ENCODE peak calls at places on chromosome 5, in five cellular contexts. W is HCT116, V is IMR-90, G is mucosa of descending colon, C is heart left ventricle. I is an unnamed sample. For H3K36me3 and H3K4me1, the result is how much of the 10 kb centered on the place peaks cover.

GRCh38 chr5:86679529-86679928 is 61.8 kb downstream of the COX7C start:
- DNase-seq in W (peak), V (peak), G (no peak), C (no peak), I (peak)

GRCh38 chr5:131659841-131660240 is 24.8 kb upstream of the RAPGEF6 start:
- DNase-seq in W (no peak), V (no peak), G (no peak), C (peak), I (no peak)

GRCh38 chr5:180007582-180007981 is 64.0 kb downstream of the RNF130 start:
- DNase-seq in W (no peak), V (no peak), G (no peak), C (no peak), I (no peak)

GRCh38 chr5:15234366-15234765 is 265.6 kb upstream of the FBXL7 start:
- DNase-seq in W (no peak), V (peak), G (no peak), C (no peak), I (no peak)

GRCh38 chr5:140883373-140883772 is 1.4 kb downstream of the PCDHA13 start:
- DNase-seq in W (no peak), V (no peak), G (no peak), C (no peak), I (no peak)

GRCh38 chr5:157558089-157558595 is 17.4 kb downstream of the ADAM19 start:
- DNase-seq in W (no peak), V (peak), G (no peak), C (no peak), I (no peak)

GRCh38 chr5:163571755-163572154 is 66.3 kb downstream of the MAT2B start:
- DNase-seq in W (no peak), V (peak), G (no peak), C (no peak), I (no peak)

GRCh38 chr5:74206571-74207550 is 433.7 kb downstream of the ENC1 start:
- DNase-seq in W (no peak), V (peak), G (no peak), C (peak), I (no peak)

GRCh38 chr5:106601605-106602004 is 1069.1 kb downstream of the EFNA5 start:
- DNase-seq in W (no peak), V (no peak), G (no peak), C (no peak), I (no peak)

GRCh38 chr5:131005963-131006684 is 158.9 kb downstream of the HINT1 start:
- DNase-seq in W (peak), V (no peak), G (no peak), C (no peak), I (no peak)

GRCh38 chr5:119269061-119269579 is 86.7 kb upstream of the TNFAIP8 start:
- DNase-seq in W (peak), V (peak), G (peak), C (no peak), I (peak)

GRCh38 chr5:157384971-157385709 is 74.9 kb upstream of the NIPAL4 start:
- DNase-seq in W (no peak), V (peak), G (no peak), C (no peak), I (no peak)

GRCh38 chr5:57783693-57784092 is 301.1 kb upstream of the ACTBL2 start:
- DNase-seq in W (no peak), V (no peak), G (no peak), C (no peak), I (no peak)

GRCh38 chr5:130529716-130530485 is 625.6 kb downstream of the CHSY3 start:
- DNase-seq in W (no peak), V (no peak), G (no peak), C (no peak), I (no peak)

GRCh38 chr5:139638736-139639618 is 9.2 kb upstream of the CXXC5 start:
- DNase-seq in W (no peak), V (no peak), G (no peak), C (no peak), I (no peak)

GRCh38 chr5:9058666-9059065 is 487.2 kb downstream of the SEMA5A start:
- DNase-seq in W (no peak), V (peak), G (no peak), C (no peak), I (no peak)

GRCh38 chr5:84381501-84382362 is 2.9 kb downstream of the EDIL3 start:
- DNase-seq in W (no peak), V (no peak), G (no peak), C (no peak), I (no peak)

GRCh38 chr5:1294839-1295649 is at the start of gene TERT:
- DNase-seq in W (no peak), V (no peak), G (peak), C (peak), I (no peak)

GRCh38 chr5:157245477-157245876 is 20.4 kb upstream of the CYFIP2 start:
- DNase-seq in W (no peak), V (no peak), G (no peak), C (no peak), I (no peak)

GRCh38 chr5:58135571-58136335 is 324.1 kb downstream of the PLK2 start:
- DNase-seq in W (no peak), V (peak), G (no peak), C (no peak), I (no peak)

GRCh38 chr5:157309796-157310195 is 43.9 kb downstream of the CYFIP2 start:
- DNase-seq in W (no peak), V (no peak), G (no peak), C (no peak), I (no peak)

GRCh38 chr5:16508730-16509531 is 43.3 kb upstream of the ZNF622 start:
- DNase-seq in W (peak), V (no peak), G (peak), C (peak), I (no peak)

GRCh38 chr5:72991394-72991793 is 35.6 kb downstream of the FCHO2 start:
- DNase-seq in W (no peak), V (no peak), G (no peak), C (no peak), I (no peak)

GRCh38 chr5:40929049-40929448 is 19.8 kb downstream of the C7 start:
- DNase-seq in W (no peak), V (no peak), G (no peak), C (no peak), I (no peak)

GRCh38 chr5:64958757-64959391 is 190.1 kb downstream of the CWC27 start:
- DNase-seq in W (peak), V (peak), G (no peak), C (no peak), I (no peak)

GRCh38 chr5:154567155-154567554 is 89.1 kb upstream of the HAND1 start:
- DNase-seq in W (no peak), V (no peak), G (no peak), C (no peak), I (no peak)

GRCh38 chr5:122137702-122138101 is 8.4 kb downstream of the ZNF474 start:
- DNase-seq in W (no peak), V (no peak), G (no peak), C (no peak), I (no peak)

GRCh38 chr5:172816887-172817418 is 17.1 kb upstream of the ERGIC1 start:
- DNase-seq in W (no peak), V (peak), G (no peak), C (no peak), I (no peak)

GRCh38 chr5:179264641-179265528 is 80.4 kb downstream of the ADAMTS2 start:
- DNase-seq in W (no peak), V (no peak), G (no peak), C (peak), I (no peak)

GRCh38 chr5:7043797-7044196 is 330.6 kb downstream of the TENT4A start:
- DNase-seq in W (no peak), V (no peak), G (no peak), C (no peak), I (no peak)

GRCh38 chr5:135033866-135034185 is 202 bp downstream of the PITX1 start:
- DNase-seq in W (no peak), V (no peak), G (no peak), C (peak), I (no peak)
- H3K36me3 ChIP-seq in W (under half), V (under half), G (under half), C (under half), I (under half)

GRCh38 chr5:135569755-135570452 is 8.9 kb downstream of the CXCL14 start:
- DNase-seq in W (peak), V (peak), G (peak), C (no peak), I (no peak)
- TF ChIP-seq CTCF in W (peak), V (peak), G (no peak), C (peak), I (peak)

GRCh38 chr5:80190960-80191359 is 64.9 kb downstream of the SERINC5 start:
- DNase-seq in W (no peak), V (no peak), G (no peak), C (no peak), I (no peak)

GRCh38 chr5:80191397-80191796 is 64.5 kb downstream of the SERINC5 start:
- DNase-seq in W (no peak), V (no peak), G (no peak), C (no peak), I (no peak)

GRCh38 chr5:80192507-80193241 is 63.2 kb downstream of the SERINC5 start:
- DNase-seq in W (no peak), V (peak), G (no peak), C (no peak), I (no peak)

GRCh38 chr5:80193421-80193820 is 62.4 kb downstream of the SERINC5 start:
- DNase-seq in W (no peak), V (no peak), G (no peak), C (no peak), I (no peak)

DNA sequence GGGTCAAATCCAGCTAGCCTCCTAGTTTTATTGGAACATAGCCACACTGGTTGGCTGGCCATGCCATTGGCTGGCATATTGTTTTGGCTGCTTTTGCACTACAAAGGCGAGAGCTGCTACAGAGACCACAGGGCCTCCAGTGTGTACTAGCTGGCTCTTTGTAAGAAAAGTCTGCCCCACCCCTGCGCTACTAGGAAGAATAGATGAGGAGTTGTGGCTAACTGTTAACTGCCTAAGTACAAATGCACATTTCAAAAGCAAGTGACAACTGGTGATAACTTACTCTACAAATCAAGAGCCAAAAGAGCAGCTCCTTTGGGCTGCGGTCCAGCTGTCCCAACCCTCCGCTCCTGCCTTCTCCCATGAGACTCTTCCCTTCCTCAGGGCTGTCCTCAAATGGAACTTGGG is 63.9 kb downstream of the SERINC5 start:
- DNase-seq in W (no peak), V (no peak), G (no peak), C (peak), I (no peak)
- H3K4me1 ChIP-seq in W (under half), V (under half), G (under half), C (under half), I (under half)

DNA sequence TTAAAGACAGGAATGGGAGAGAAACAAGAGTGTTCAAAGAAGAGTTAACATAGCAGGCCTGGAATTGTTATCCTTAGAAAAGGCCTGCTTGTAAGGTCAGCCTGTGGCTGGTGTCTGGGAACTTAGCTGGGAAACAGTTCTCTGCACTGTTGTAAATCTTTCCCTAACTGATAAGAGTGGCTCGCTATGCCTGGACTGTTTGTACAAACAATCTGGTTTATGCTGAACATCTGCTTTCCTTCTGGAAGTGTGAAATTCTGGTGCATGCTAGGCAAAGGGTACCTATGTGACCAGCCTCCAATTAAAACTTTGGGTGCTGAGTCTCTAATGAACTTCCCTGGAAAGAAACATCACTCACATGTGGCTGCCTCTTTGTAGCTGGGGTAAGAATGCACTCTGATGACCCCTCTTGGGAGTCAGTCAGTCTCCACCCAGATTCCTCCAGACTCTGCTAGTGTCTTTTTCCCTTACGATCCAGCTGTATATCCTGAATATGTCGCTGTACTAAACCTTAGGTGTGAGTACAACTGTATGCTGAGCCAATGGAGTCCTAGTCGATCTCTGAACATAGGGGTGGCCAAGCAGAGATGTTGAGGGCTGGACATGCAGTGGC is 16.5 kb downstream of the SPARC start:
- DNase-seq in W (no peak), V (peak), G (no peak), C (no peak), I (no peak)
- H3K36me3 ChIP-seq in W (under half), V (half or more), G (under half), C (half or more), I (under half)

DNA sequence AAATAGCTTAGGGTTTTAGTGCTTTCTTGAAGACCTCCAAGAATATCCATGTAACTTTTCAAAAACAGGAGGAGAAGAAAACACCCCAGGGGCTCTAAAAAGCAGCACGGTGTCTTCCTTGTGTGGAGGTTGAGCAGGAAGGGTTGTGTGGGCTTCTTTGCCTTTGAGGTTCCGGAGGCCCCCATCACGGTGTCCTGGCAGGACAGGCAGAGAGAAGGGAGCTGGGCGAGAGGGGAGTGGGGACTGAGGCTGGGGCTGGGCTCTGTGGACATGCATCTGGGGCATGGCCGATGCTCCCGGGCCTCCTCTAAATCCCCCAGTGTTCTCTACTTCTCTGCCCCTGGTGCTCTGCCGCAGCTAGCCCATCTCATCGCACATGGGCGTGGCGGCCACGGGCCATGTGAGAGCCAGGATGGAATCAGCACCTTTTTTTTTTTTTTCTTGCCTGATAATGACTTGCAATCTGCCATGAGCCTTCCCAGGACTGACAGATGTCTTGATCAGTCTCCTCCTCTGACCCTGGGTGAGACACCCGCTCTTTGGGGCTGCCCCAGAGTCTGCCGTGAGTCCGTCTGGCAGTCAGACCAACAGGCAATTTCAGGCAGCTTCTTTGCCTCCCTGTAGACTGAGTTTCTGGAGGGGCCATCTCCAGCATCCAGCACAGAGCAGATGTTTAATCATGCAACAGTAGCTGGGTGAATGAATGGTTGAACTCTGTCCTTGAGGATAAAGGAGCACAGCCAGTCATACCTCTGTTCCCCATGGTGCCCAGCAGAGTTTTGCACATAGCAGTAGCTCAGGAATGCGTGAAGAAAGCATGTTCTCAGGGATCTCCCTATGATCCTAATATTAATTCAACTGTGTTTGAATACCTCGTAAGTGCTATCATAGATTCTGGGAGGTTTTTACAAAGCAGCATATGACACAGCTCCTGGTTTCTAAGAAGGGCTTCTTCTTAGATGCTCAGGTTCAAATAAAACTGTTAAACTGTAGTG is 12.1 kb downstream of the CXCL14 start:
- DNase-seq in W (no peak), V (no peak), G (no peak), C (no peak), I (no peak)
- TF ChIP-seq CTCF in W (no peak), V (no peak), G (no peak), C (no peak), I (peak)

GRCh38 chr5:71946631-71947030 is 160.6 kb upstream of the MAP1B start:
- DNase-seq in W (no peak), V (no peak), G (no peak), C (no peak), I (no peak)

GRCh38 chr5:71939452-71939932 is 167.8 kb upstream of the MAP1B start:
- DNase-seq in W (no peak), V (no peak), G (no peak), C (no peak), I (no peak)

GRCh38 chr5:71948206-71948605 is 159.1 kb upstream of the MAP1B start:
- DNase-seq in W (no peak), V (no peak), G (no peak), C (no peak), I (no peak)

GRCh38 chr5:71938886-71939285 is 168.4 kb upstream of the MAP1B start:
- DNase-seq in W (no peak), V (no peak), G (peak), C (no peak), I (no peak)

GRCh38 chr5:71943874-71944273 is 163.4 kb upstream of the MAP1B start:
- DNase-seq in W (no peak), V (no peak), G (no peak), C (no peak), I (no peak)
- H3K4me1 ChIP-seq in W (under half), V (under half), G (under half), C (under half), I (under half)

DNA sequence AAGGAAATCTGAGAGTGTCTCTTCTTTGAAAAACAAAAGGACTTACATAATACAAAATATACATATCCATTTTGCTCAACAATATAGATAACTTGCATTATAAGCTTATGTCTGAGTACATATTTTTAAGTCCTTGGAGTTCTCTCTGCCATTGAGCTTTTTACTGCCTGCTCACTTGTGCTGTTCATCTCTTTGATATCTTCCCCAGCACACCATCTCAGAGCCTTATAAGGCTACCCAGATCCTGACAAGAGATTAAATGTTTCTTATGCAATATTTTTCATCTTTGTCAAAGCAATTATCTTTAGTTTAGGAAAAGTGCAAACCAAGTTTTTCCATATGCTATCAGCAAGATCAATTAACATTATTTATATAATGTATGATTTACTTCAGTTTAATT is 60.7 kb upstream of the ITGA1 start:
- DNase-seq in W (no peak), V (no peak), G (no peak), C (no peak), I (no peak)
- H3K36me3 ChIP-seq in W (under half), V (under half), G (under half), C (under half), I (under half)

DNA sequence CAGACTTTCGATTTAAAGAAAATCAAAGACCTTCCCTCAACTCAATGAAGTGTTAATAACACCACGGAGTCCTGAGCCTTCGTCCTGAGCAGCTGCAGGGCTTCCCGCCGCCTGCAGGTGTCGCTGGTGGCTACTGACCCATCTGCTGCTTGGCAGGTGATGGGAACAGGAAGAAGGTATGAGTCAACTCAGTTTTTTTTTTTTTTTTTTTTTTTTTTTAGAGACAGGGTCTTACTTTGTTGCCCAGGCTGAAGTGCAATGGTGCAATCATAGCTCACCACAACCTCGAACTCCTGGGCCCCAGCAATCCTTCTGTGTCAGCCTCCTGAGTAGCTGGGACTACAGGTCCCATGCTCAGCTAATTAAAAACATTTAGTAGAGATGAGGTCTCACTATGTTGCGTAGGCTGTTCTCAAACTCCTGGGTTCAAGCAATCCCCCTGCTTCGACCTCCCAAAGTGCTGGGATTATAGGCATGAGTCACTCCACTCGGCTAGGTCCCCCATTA is 185.7 kb upstream of the IL12B start:
- DNase-seq in W (peak), V (peak), G (peak), C (no peak), I (no peak)
- TF ChIP-seq CTCF in W (peak), V (peak), G (peak), C (peak), I (peak)

I was measured in Panc1.